ENCODE peak calls at places on chromosomes 1 and 21, in ten cellular contexts. G is foreskin keratinocyte; T is aorta; I is lung; H is heart right ventricle; K is body of pancreas; P is right lobe of liver; V is CD4-positive, alpha-beta T cell; M is left lung; R is right cardiac atrium. D is an unnamed sample.

GRCh38 chr1:34970829-34971228 is 14.3 kb downstream of the TMEM35B start:
- ATAC-seq in G (no peak), T (no peak), I (no peak), H (no peak), K (no peak), P (peak), V (no peak), M (no peak), R (no peak), D (no peak)

GRCh38 chr1:67616394-67616985 is 68.5 kb upstream of the GADD45A start:
- ATAC-seq in G (peak), T (no peak), I (no peak), H (no peak), K (no peak), P (no peak), V (no peak), M (no peak), R (no peak), D (no peak)

GRCh38 chr1:229339520-229339919 is 3.3 kb downstream of the CCSAP start:
- ATAC-seq in G (no peak), T (no peak), I (no peak), H (no peak), K (no peak), P (no peak), V (no peak), M (no peak), R (no peak), D (no peak)

GRCh38 chr21:26788783-26789182 is 56.4 kb downstream of the ADAMTS1 start:
- ATAC-seq in G (no peak), T (peak), I (peak), H (peak), K (peak), P (peak), V (no peak), M (no peak), R (peak), D (peak)

GRCh38 chr1:39003787-39004186 is 12.7 kb downstream of the AKIRIN1 start:
- ATAC-seq in G (no peak), T (no peak), I (no peak), H (no peak), K (no peak), P (no peak), V (no peak), M (no peak), R (no peak), D (no peak)

GRCh38 chr1:207822124-207822601 is 70.3 kb downstream of the CD46 start:
- ATAC-seq in G (no peak), T (no peak), I (no peak), H (no peak), K (no peak), P (no peak), V (no peak), M (no peak), R (no peak), D (no peak)

GRCh38 chr1:75707191-75707590 is 17.3 kb upstream of the ACADM start:
- ATAC-seq in G (no peak), T (no peak), I (no peak), H (no peak), K (no peak), P (no peak), V (no peak), M (no peak), R (no peak), D (no peak)

GRCh38 chr1:35637401-35637809 is 3.9 kb downstream of the PSMB2 start:
- ATAC-seq in G (no peak), T (no peak), I (no peak), H (no peak), K (no peak), P (peak), V (no peak), M (peak), R (no peak), D (no peak)

GRCh38 chr1:231045318-231045717 is 5.3 kb upstream of the FAM89A start:
- ATAC-seq in G (peak), T (no peak), I (no peak), H (no peak), K (no peak), P (peak), V (no peak), M (no peak), R (no peak), D (no peak)

GRCh38 chr1:2400950-2401649 is 9.5 kb downstream of the RER1 start:
- ATAC-seq in G (no peak), T (no peak), I (no peak), H (no peak), K (no peak), P (no peak), V (no peak), M (no peak), R (no peak), D (no peak)

GRCh38 chr1:2506007-2506860 is 20.2 kb downstream of the PANK4 start:
- ATAC-seq in G (peak), T (no peak), I (no peak), H (peak), K (no peak), P (no peak), V (no peak), M (no peak), R (peak), D (no peak)

GRCh38 chr21:42819861-42820512 is 59.4 kb downstream of the WDR4 start:
- ATAC-seq in G (no peak), T (no peak), I (no peak), H (no peak), K (no peak), P (no peak), V (no peak), M (no peak), R (no peak), D (no peak)

GRCh38 chr1:1231400-1232223 is at the start of gene SDF4:
- ATAC-seq in G (peak), T (peak), I (peak), H (peak), K (peak), P (peak), V (peak), M (peak), R (peak), D (peak)

GRCh38 chr1:167630568-167631385 is 745 bp downstream of the RCSD1 start:
- ATAC-seq in G (no peak), T (no peak), I (no peak), H (peak), K (no peak), P (peak), V (no peak), M (peak), R (peak), D (no peak)

GRCh38 chr1:158049867-158050266 is 56.4 kb downstream of the KIRREL1 start:
- ATAC-seq in G (no peak), T (no peak), I (no peak), H (no peak), K (no peak), P (no peak), V (no peak), M (no peak), R (no peak), D (no peak)

GRCh38 chr1:117070124-117070523 is 10.0 kb downstream of the TTF2 start:
- ATAC-seq in G (no peak), T (no peak), I (no peak), H (no peak), K (no peak), P (no peak), V (peak), M (no peak), R (no peak), D (no peak)

GRCh38 chr21:29382029-29382654 is 83.4 kb downstream of the BACH1 start:
- ATAC-seq in G (peak), T (no peak), I (peak), H (no peak), K (no peak), P (no peak), V (no peak), M (peak), R (no peak), D (no peak)

GRCh38 chr21:33843216-33843615 is 72.4 kb downstream of the ATP5PO start:
- ATAC-seq in G (no peak), T (peak), I (no peak), H (no peak), K (no peak), P (no peak), V (no peak), M (peak), R (peak), D (peak)

GRCh38 chr1:117795190-117795589 is 134.2 kb downstream of the GDAP2 start:
- ATAC-seq in G (peak), T (peak), I (no peak), H (peak), K (no peak), P (no peak), V (no peak), M (peak), R (peak), D (no peak)

GRCh38 chr1:47498551-47498950 is 60.7 kb downstream of the FOXD2 start:
- ATAC-seq in G (no peak), T (no peak), I (no peak), H (no peak), K (no peak), P (peak), V (no peak), M (no peak), R (no peak), D (no peak)

GRCh38 chr21:15893902-15894301 is 164.1 kb downstream of the USP25 start:
- ATAC-seq in G (no peak), T (no peak), I (no peak), H (no peak), K (no peak), P (no peak), V (no peak), M (no peak), R (no peak), D (no peak)

GRCh38 chr1:3731543-3731942 is 20.7 kb upstream of the CCDC27 start:
- ATAC-seq in G (no peak), T (no peak), I (no peak), H (no peak), K (no peak), P (no peak), V (no peak), M (no peak), R (no peak), D (no peak)

GRCh38 chr21:44089001-44089911 is 17.9 kb upstream of the PWP2 start:
- ATAC-seq in G (no peak), T (no peak), I (no peak), H (no peak), K (peak), P (peak), V (peak), M (peak), R (no peak), D (no peak)

GRCh38 chr1:8202182-8202905 is 115.6 kb upstream of the SLC45A1 start:
- ATAC-seq in G (peak), T (peak), I (peak), H (peak), K (peak), P (peak), V (no peak), M (peak), R (peak), D (peak)

GRCh38 chr1:184311580-184311979 is 75.2 kb upstream of the C1orf21 start:
- ATAC-seq in G (no peak), T (no peak), I (no peak), H (no peak), K (no peak), P (no peak), V (no peak), M (no peak), R (no peak), D (no peak)

GRCh38 chr1:158019177-158019868 is 25.9 kb downstream of the KIRREL1 start:
- ATAC-seq in G (peak), T (peak), I (peak), H (peak), K (peak), P (peak), V (no peak), M (peak), R (peak), D (peak)

GRCh38 chr21:31184462-31184861 is 146.2 kb upstream of the KRTAP19-8 start:
- ATAC-seq in G (no peak), T (no peak), I (no peak), H (no peak), K (no peak), P (no peak), V (peak), M (no peak), R (no peak), D (no peak)

GRCh38 chr1:101005871-101006270 is 19.7 kb downstream of the DPH5 start:
- ATAC-seq in G (no peak), T (no peak), I (no peak), H (no peak), K (no peak), P (peak), V (peak), M (no peak), R (no peak), D (no peak)

GRCh38 chr1:54122992-54123391 is 29.8 kb downstream of the CDCP2 start:
- ATAC-seq in G (no peak), T (no peak), I (no peak), H (no peak), K (no peak), P (no peak), V (no peak), M (no peak), R (no peak), D (no peak)

GRCh38 chr1:175150596-175151319 is 41.8 kb downstream of the KIAA0040 start:
- ATAC-seq in G (peak), T (no peak), I (no peak), H (no peak), K (no peak), P (peak), V (no peak), M (no peak), R (no peak), D (peak)

GRCh38 chr21:34889287-34889536 is 159.9 kb downstream of the RUNX1 start:
- ATAC-seq in G (peak), T (no peak), I (peak), H (no peak), K (peak), P (no peak), V (peak), M (no peak), R (no peak), D (no peak)

GRCh38 chr1:79252598-79252997 is 246.1 kb upstream of the ADGRL4 start:
- ATAC-seq in G (no peak), T (no peak), I (no peak), H (no peak), K (no peak), P (no peak), V (no peak), M (no peak), R (no peak), D (no peak)

GRCh38 chr1:243482237-243483022 is 226.6 kb downstream of the SDCCAG8 start:
- ATAC-seq in G (peak), T (peak), I (no peak), H (peak), K (peak), P (peak), V (no peak), M (peak), R (peak), D (peak)

GRCh38 chr1:16383917-16384316 is 16.9 kb downstream of the SZRD1 start:
- ATAC-seq in G (no peak), T (no peak), I (no peak), H (no peak), K (no peak), P (no peak), V (no peak), M (no peak), R (no peak), D (no peak)

GRCh38 chr1:38114231-38114630 is 67.6 kb upstream of the POU3F1 start:
- ATAC-seq in G (no peak), T (peak), I (no peak), H (peak), K (peak), P (peak), V (no peak), M (no peak), R (peak), D (peak)

DNA sequence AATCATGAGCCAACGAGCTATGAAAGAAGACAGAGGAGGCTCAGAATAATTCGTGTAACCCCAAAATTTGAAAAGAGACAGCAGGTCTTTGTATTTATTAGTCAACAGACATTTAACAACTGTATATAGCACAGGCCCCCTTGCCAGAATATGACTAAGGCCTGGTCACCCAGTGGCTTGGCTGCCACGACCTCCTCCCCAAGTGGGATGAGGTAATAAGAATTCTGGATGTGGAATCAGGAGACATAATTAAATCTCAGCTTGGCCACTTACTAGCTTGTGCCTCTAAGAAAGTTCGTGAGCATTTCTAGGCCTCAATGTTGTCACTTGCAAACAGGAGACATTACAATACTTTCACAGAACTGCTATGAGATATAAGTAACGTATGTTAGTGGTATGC is 134.2 kb upstream of the TNFSF4 start:
- ATAC-seq in G (peak), T (peak), I (no peak), H (peak), K (no peak), P (no peak), V (no peak), M (peak), R (peak), D (peak)
- H3K27ac ChIP-seq in G (no peak), T (no peak), I (no peak), H (no peak), K (no peak), P (no peak), V (no peak), M (no peak), R (no peak), D (no peak)

DNA sequence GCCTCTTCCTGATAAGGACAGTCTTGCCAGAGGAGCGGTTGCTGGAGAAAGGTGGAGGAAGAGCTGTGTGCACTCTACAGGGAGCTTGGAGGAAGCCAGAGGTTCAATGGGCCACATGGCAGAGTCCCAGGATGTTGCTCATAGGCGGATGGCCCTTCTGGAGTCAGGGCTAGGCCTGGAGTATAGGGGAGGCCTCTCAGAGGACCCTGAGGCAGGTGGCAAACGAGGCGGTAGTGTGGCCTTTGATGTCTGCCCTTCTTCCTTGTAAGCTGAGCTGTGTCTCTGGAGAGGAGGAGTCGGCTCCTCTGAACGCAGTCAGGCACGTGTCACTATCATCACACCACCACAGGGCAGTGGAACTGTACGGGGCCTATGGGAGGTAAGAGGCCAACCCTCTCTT is 8.6 kb downstream of the PKP1 start:
- ATAC-seq in G (no peak), T (no peak), I (no peak), H (no peak), K (no peak), P (no peak), V (no peak), M (no peak), R (no peak), D (no peak)
- H3K27ac ChIP-seq in G (peak), T (no peak), I (no peak), H (no peak), K (no peak), P (no peak), V (no peak), M (no peak), R (no peak), D (no peak)

GRCh38 chr1:30965914-30966313 is 57.4 kb upstream of the SDC3 start:
- ATAC-seq in G (no peak), T (no peak), I (no peak), H (peak), K (no peak), P (no peak), V (no peak), M (no peak), R (peak), D (no peak)
- H3K27ac ChIP-seq in G (no peak), T (peak), I (no peak), H (no peak), K (no peak), P (no peak), V (no peak), M (no peak), R (peak), D (no peak)

GRCh38 chr1:220491891-220492290 is 36.0 kb upstream of the MARK1 start:
- ATAC-seq in G (no peak), T (no peak), I (no peak), H (no peak), K (no peak), P (no peak), V (no peak), M (no peak), R (no peak), D (no peak)
- H3K27ac ChIP-seq in G (no peak), T (no peak), I (no peak), H (no peak), K (no peak), P (no peak), V (no peak), M (no peak), R (no peak), D (no peak)

DNA sequence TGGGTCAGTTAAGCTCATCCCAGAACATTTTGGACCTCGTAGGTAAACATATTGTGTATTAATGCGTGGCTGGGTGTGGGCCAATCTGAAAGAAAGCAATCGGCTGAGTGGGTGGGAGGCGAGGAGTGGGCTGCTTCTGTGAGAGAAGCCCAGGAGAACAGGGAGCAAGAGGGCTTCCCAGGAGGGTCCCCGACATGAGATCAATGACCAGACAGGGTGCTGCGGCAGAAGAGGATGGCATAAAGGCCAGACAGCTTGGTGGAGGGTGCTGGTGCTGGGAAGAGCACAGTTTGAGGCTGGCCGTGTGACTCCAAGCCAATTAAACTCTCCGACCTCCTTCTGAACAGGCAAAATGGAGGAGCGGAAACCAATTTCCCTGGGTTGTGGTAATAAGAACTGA is 63.1 kb downstream of the MEF2D start:
- ATAC-seq in G (no peak), T (no peak), I (no peak), H (no peak), K (no peak), P (no peak), V (no peak), M (no peak), R (no peak), D (no peak)
- H3K27ac ChIP-seq in G (no peak), T (no peak), I (no peak), H (no peak), K (no peak), P (no peak), V (no peak), M (no peak), R (no peak), D (no peak)

DNA sequence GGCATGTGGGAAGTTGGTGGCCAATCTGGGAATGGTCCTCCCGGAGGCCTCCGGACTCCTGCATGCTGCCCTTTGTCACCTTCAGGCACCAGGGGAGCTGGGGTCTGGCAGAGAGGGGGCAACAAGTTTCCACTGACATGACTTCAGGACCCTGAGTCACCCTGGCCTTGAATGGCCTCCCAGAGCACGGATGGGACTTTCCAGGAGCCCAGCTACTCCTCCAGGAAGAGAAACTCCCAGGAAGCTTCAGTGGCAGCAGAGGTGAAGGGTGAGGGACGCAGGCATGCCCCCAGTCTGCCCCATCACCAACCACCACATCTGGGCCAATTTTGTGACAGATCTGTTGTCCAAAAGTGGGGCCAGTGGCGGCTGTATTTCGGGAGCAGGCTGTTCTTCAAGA is 55.9 kb upstream of the WASF2 start:
- ATAC-seq in G (no peak), T (no peak), I (no peak), H (no peak), K (no peak), P (no peak), V (no peak), M (no peak), R (no peak), D (no peak)
- H3K27ac ChIP-seq in G (no peak), T (peak), I (peak), H (peak), K (no peak), P (no peak), V (no peak), M (peak), R (peak), D (peak)

GRCh38 chr1:25022361-25023189 is 92.5 kb upstream of the RUNX3 start:
- ATAC-seq in G (peak), T (peak), I (peak), H (peak), K (peak), P (peak), V (peak), M (peak), R (peak), D (peak)
- H3K27ac ChIP-seq in G (peak), T (no peak), I (peak), H (no peak), K (no peak), P (no peak), V (peak), M (peak), R (no peak), D (peak)

GRCh38 chr1:106185089-106185488 is 871.4 kb upstream of the PRMT6 start:
- ATAC-seq in G (no peak), T (no peak), I (no peak), H (no peak), K (no peak), P (no peak), V (no peak), M (no peak), R (no peak), D (no peak)

GRCh38 chr1:106181866-106182265 is 874.6 kb upstream of the PRMT6 start:
- ATAC-seq in G (no peak), T (no peak), I (no peak), H (no peak), K (no peak), P (no peak), V (no peak), M (no peak), R (no peak), D (no peak)
- H3K27ac ChIP-seq in G (no peak), T (no peak), I (no peak), H (no peak), K (no peak), P (no peak), V (no peak), M (no peak), R (no peak), D (no peak)

D was measured in gastroesophageal sphincter.